ENCODE peak calls at places on chromosomes 13 and 19, in six cellular contexts. X is NAMALWA; W is stimulated activated CD4-positive, alpha-beta T cell treated with anti-CD3 and anti-CD28 coated beads, Interleukin-4, amount 100 ng/mL, for 48 hours; N is brain microvascular endothelial cell; F is EL; K is PC-9. S is an unnamed sample.
A peak's percentile ranks its signal among the peaks of the same experiment; 100 is the strongest.

GRCh38 chr13:100694722-100695644 is 20.4 kb upstream of the TMTC4 start:
- DNase-seq in W (no peak), F (peak; percentile 68), K (peak; percentile 31), N (peak; percentile 61), X (peak; percentile 31), S (no peak)

GRCh38 chr19:43809762-43810696 is 7.8 kb upstream of the LYPD5 start:
- DNase-seq in N (peak; percentile 25), F (peak; percentile 59), W (no peak), K (no peak), X (peak; percentile 70), S (peak; percentile 29)

GRCh38 chr13:111968611-111969010 is 98.3 kb upstream of the SOX1 start:
- DNase-seq in W (no peak), F (no peak), N (no peak), X (no peak), K (no peak), S (no peak)

GRCh38 chr19:1851581-1852293 is 3.5 kb upstream of the REXO1 start:
- DNase-seq in X (peak; percentile 83), F (no peak), K (no peak), N (no peak), W (no peak), S (peak; percentile 71)

GRCh38 chr13:112968380-112968909 is 569 bp upstream of the MCF2L start:
- DNase-seq in F (no peak), W (peak; percentile 13), N (no peak), K (peak; percentile 65), X (no peak), S (no peak)

GRCh38 chr19:34217952-34218817 is 36.2 kb upstream of the GARRE1 start:
- DNase-seq in K (peak; percentile 77), X (peak; percentile 90), W (peak; percentile 50), F (peak; percentile 96), N (peak; percentile 98), S (peak; percentile 53)

GRCh38 chr19:49560358-49560900 is 19.9 kb downstream of the NOSIP start:
- DNase-seq in X (no peak), W (no peak), F (no peak), N (no peak), K (no peak), S (peak; percentile 21)

GRCh38 chr13:105412171-105412570 is 1123.3 kb downstream of the EFNB2 start:
- DNase-seq in N (no peak), F (no peak), W (no peak), X (no peak), K (no peak), S (no peak)

GRCh38 chr13:44667950-44668349 is 91.8 kb upstream of the TSC22D1 start:
- DNase-seq in N (no peak), F (peak; percentile 56), W (no peak), K (no peak), X (no peak), S (no peak)

GRCh38 chr19:36169084-36169760 is 17.0 kb upstream of the COX7A1 start:
- DNase-seq in N (no peak), K (no peak), F (no peak), W (no peak), X (no peak), S (no peak)

GRCh38 chr19:51127755-51128154 is 3.0 kb downstream of the SIGLEC9 start:
- DNase-seq in K (no peak), F (peak; percentile 34), X (no peak), N (peak; percentile 76), W (no peak), S (no peak)

GRCh38 chr19:51549533-51550324 is 18.3 kb upstream of the SIGLEC6 start:
- DNase-seq in K (no peak), W (no peak), N (no peak), X (no peak), F (no peak), S (no peak)

GRCh38 chr19:41767105-41767504 is 11.8 kb downstream of the CEACAM6 start:
- DNase-seq in W (no peak), K (no peak), N (no peak), X (no peak), F (no peak), S (no peak)

GRCh38 chr13:72651196-72651595 is 76.2 kb downstream of the MZT1 start:
- DNase-seq in N (peak; percentile 2), K (no peak), X (peak; percentile 23), F (no peak), W (no peak), S (no peak)

GRCh38 chr19:6667114-6667627 is 2.8 kb downstream of the TNFSF14 start:
- DNase-seq in F (no peak), K (peak; percentile 60), N (no peak), X (no peak), W (peak; percentile 22), S (no peak)

GRCh38 chr13:21005193-21005592 is 56.2 kb downstream of the LATS2 start:
- DNase-seq in X (no peak), F (no peak), K (no peak), N (no peak), W (no peak), S (no peak)

GRCh38 chr13:44331912-44332840 is 41.4 kb upstream of the SERP2 start:
- DNase-seq in F (peak; percentile 78), N (peak; percentile 91), W (no peak), K (no peak), X (no peak), S (no peak)

GRCh38 chr19:13428352-13428751 is 77.9 kb downstream of the CACNA1A start:
- DNase-seq in X (peak; percentile 31), W (peak; percentile 4), K (no peak), N (peak; percentile 26), F (peak; percentile 18), S (no peak)

GRCh38 chr13:43273362-43273761 is 250.0 kb downstream of the DNAJC15 start:
- DNase-seq in X (no peak), N (no peak), F (peak; percentile 79), W (no peak), K (no peak), S (no peak)

GRCh38 chr19:43425567-43426392 is 11.1 kb downstream of the TEX101 start:
- DNase-seq in F (peak; percentile 42), X (peak; percentile 49), N (no peak), W (no peak), K (peak; percentile 35), S (no peak)

GRCh38 chr19:40466219-40467006 is at the start of gene SPTBN4:
- DNase-seq in K (no peak), X (no peak), W (peak; percentile 67), N (no peak), F (no peak), S (peak; percentile 64)

GRCh38 chr13:100854091-100854490 is 179.5 kb upstream of the TMTC4 start:
- DNase-seq in W (no peak), X (no peak), K (no peak), F (no peak), N (no peak), S (no peak)

S was measured in naive B cell.